ENCODE peak calls at places on chromosomes 3 and 15, in four cellular contexts. C, Z, B and V are unnamed samples. For H3K4me1, the result is how much of the 10 kb centered on the place peaks cover.

GRCh38 chr15:58060575-58060974 is 4.9 kb downstream of the ALDH1A2 start:
- DNase-seq in C (no peak), Z (peak), B (no peak), V (no peak)

GRCh38 chr15:80418892-80419537 is 14.8 kb downstream of the ARNT2 start:
- DNase-seq in C (peak), Z (peak), B (peak), V (peak)

GRCh38 chr15:83164409-83165404 is 42.9 kb downstream of the HDGFL3 start:
- DNase-seq in C (no peak), Z (peak), B (peak), V (no peak)

GRCh38 chr3:38029400-38030125 is at the start of gene PLCD1:
- DNase-seq in C (peak), Z (peak), B (peak), V (peak)

GRCh38 chr3:46110701-46111493 is 83.6 kb upstream of the XCR1 start:
- DNase-seq in C (no peak), Z (no peak), B (peak), V (no peak)

GRCh38 chr15:42511010-42511396 is 15.6 kb downstream of the SNAP23 start:
- DNase-seq in C (no peak), Z (peak), B (peak), V (no peak)

GRCh38 chr15:60797444-60798040 is 318.6 kb upstream of the ICE2 start:
- DNase-seq in C (no peak), Z (no peak), B (no peak), V (no peak)

GRCh38 chr3:56125358-56126005 is 342.8 kb downstream of the ERC2 start:
- DNase-seq in C (no peak), Z (peak), B (peak), V (peak)

GRCh38 chr15:41183580-41183979 is 47.0 kb downstream of the EXD1 start:
- DNase-seq in C (no peak), Z (no peak), B (no peak), V (no peak)

GRCh38 chr3:99637381-99638111 is 848 bp upstream of the COL8A1 start:
- DNase-seq in C (no peak), Z (peak), B (peak), V (peak)

GRCh38 chr15:83200162-83200561 is 7.5 kb downstream of the HDGFL3 start:
- DNase-seq in C (no peak), Z (no peak), B (peak), V (no peak)

GRCh38 chr3:24763421-24763820 is 268.8 kb upstream of the THRB start:
- DNase-seq in C (no peak), Z (no peak), B (no peak), V (no peak)

GRCh38 chr3:17674082-17674686 is 68.2 kb downstream of the TBC1D5 start:
- DNase-seq in C (no peak), Z (no peak), B (no peak), V (no peak)

GRCh38 chr3:109257269-109257668 is 59.0 kb downstream of the DPPA2 start:
- DNase-seq in C (no peak), Z (peak), B (no peak), V (no peak)

GRCh38 chr3:120596853-120597223 is 702 bp downstream of the NDUFB4 start:
- DNase-seq in C (no peak), Z (no peak), B (no peak), V (no peak)

GRCh38 chr3:120597445-120598049 is 1.4 kb downstream of the NDUFB4 start:
- DNase-seq in C (no peak), Z (no peak), B (no peak), V (no peak)

GRCh38 chr3:120596116-120596852 is at the start of gene NDUFB4:
- DNase-seq in C (peak), Z (peak), B (peak), V (peak)

GRCh38 chr3:120601554-120601953 is 5.4 kb downstream of the NDUFB4 start:
- DNase-seq in C (no peak), Z (no peak), B (no peak), V (no peak)

DNA sequence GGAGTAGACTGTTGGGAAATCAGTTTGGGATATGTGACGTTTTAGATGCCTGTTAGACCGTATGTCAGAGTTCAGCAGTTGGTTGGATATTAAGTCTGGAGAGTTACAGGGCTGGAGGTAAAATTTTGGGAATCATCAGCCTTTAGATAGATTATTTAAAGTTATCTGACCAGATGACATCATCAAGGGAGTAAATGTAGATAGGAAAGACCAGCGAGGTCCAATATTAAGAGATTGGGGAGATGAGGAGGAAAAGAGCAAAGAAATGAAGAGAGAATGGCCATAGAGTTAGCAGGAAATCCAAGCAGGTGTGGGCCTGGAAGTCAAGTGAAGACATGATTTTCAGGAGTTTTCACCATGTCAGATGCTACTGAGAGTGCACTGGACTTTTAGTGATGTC is 3.1 kb downstream of the NDUFB4 start:
- DNase-seq in C (no peak), Z (no peak), B (no peak), V (no peak)
- H3K27ac ChIP-seq in C (no peak), Z (no peak), B (no peak), V (no peak)

DNA sequence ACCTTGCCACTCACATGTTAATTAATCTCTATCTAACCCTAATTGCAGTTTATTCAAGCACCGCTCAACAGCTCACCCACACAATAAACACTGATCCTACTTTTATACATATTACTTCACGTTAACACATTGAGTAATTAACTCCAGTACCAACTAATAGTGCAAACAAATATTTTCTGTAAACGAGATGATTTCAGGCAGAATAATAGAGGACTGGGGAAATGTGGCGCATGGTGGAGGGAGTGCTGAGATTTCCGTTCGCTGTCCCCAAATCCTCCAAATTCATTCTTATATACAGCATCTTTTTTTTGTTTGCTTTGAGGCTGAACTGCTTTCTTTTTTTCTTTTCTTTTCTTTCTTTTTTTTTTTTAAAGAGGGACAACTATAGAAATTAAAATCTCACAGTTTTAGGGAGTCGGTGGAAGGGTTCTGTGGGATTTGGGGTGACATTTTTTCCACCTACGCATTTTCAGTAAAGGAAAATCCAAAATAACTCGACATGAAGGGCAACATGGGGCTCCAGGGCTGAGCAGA is 2.9 kb upstream of the FEZF2 start:
- DNase-seq in C (no peak), Z (no peak), B (no peak), V (no peak)
- TF ChIP-seq EZH2 in C (no peak), Z (no peak), B (no peak), V (no peak)

GRCh38 chr3:127759826-127760225 is 62.5 kb downstream of the MGLL start:
- DNase-seq in C (no peak), Z (no peak), B (no peak), V (no peak)
- H3K4me1 ChIP-seq in C (under half), Z (under half), B (under half), V (under half)

GRCh38 chr15:75675579-75676404 is 28.1 kb downstream of the SNX33 start:
- DNase-seq in C (no peak), Z (no peak), B (no peak), V (no peak)

GRCh38 chr15:75673426-75674247 is 25.9 kb downstream of the SNX33 start:
- DNase-seq in C (no peak), Z (no peak), B (peak), V (no peak)

GRCh38 chr15:75672111-75672602 is 24.4 kb downstream of the SNX33 start:
- DNase-seq in C (no peak), Z (no peak), B (no peak), V (no peak)

GRCh38 chr15:75672646-75673425 is 25.1 kb downstream of the SNX33 start:
- DNase-seq in C (no peak), Z (peak), B (no peak), V (peak)

GRCh38 chr15:75674366-75674765 is 26.7 kb downstream of the SNX33 start:
- DNase-seq in C (no peak), Z (no peak), B (no peak), V (no peak)
- H3K27ac ChIP-seq in C (no peak), Z (no peak), B (no peak), V (no peak)

DNA sequence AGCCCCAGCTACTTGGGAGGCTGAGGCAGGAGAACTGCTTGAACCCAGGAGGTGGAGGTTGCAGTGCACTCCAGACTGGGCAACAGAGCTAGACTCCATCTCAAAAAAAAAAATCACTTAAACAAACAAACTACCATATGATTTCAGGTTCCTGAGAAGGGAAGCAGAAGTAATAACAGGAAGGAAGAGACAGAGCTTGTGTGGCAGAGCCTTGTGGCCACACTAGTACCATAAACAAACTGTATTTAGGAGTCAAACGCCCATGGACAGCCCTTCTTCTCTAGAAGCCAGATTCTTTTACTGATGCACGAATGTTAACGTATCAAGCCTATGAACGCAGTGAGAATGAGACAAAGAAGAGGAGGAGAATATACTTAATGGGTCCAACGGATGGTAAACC is 12.0 kb downstream of the MTMR10 start:
- DNase-seq in C (no peak), Z (no peak), B (no peak), V (no peak)
- TF ChIP-seq EZH2 in C (no peak), Z (no peak), B (no peak), V (no peak)

DNA sequence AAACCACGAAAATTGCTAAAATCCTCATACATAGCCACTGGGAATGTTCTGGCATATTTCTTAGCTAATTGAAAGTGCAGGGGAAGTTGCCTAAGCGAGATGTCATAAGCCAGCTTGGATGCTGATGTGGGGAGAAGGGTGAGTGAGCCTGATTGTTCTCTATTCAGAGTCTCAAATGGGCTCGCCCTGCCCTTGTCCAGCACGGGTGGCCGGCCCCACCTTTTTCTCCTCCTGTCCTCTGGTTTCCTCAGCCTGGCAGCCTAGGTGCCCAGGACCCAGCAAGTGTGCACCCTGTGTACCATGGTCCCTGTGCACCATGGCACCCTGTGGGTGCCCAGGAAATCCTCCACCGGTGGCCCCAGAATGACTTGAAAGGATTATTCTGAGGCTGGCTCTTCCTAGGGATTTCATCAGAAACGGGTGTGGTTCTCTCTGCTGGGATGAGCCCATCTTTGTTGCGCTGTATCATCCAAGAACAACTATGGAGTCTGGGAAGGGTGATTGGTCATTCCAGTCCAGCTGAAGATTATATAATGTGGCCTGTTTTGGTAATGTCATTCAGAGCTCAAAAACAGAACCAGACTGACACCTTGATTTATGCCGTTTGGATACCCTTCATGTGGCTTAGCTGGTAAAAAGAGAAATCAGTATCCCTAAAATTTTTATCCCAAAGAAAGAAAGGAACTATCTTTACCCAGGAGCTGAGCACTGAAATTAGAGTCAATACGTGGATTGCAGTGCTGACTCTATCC is 150.8 kb upstream of the BHLHE40 start:
- DNase-seq in C (no peak), Z (no peak), B (peak), V (no peak)
- H3K4me1 ChIP-seq in C (under half), Z (under half), B (half or more), V (under half)